ENCODE peak calls at places on chromosomes 3 and 15, in six cellular contexts. R is PC-3, W is fibroblast of lung, S is OCI-LY7, G is K562, A is endothelial cell of umbilical vein. M is an unnamed sample.

GRCh38 chr15:74316116-74316515 is 51.3 kb downstream of the CYP11A1 start:
- DNase-seq in R (no peak), W (no peak), S (no peak), G (no peak), A (no peak), M (no peak)

GRCh38 chr3:194606941-194607340 is 26.3 kb downstream of the TMEM44 start:
- DNase-seq in R (no peak), W (no peak), S (no peak), G (no peak), A (no peak), M (no peak)

GRCh38 chr15:79524531-79524930 is 92.4 kb downstream of the MINAR1 start:
- DNase-seq in R (no peak), W (no peak), S (no peak), G (no peak), A (no peak), M (no peak)

GRCh38 chr3:109478614-109479013 is 141.3 kb upstream of the DPPA4 start:
- DNase-seq in R (no peak), W (no peak), S (no peak), G (no peak), A (no peak), M (no peak)

GRCh38 chr3:42547401-42547945 is 34.3 kb downstream of the SEC22C start:
- DNase-seq in R (peak; percentile 76), W (peak; percentile 54), S (peak; percentile 58), G (peak; percentile 84), A (peak; percentile 57), M (peak; percentile 56)

GRCh38 chr3:144369151-144369879 is 397.7 kb downstream of the DIPK2A start:
- DNase-seq in R (no peak), W (no peak), S (no peak), G (no peak), A (no peak), M (no peak)

GRCh38 chr3:146589899-146590508 is 15.1 kb downstream of the PLSCR5 start:
- DNase-seq in R (peak; percentile 73), W (peak; percentile 72), S (peak; percentile 26), G (peak; percentile 13), A (peak; percentile 67), M (peak; percentile 40)

GRCh38 chr3:159785276-159785675 is 203.4 kb upstream of the IL12A start:
- DNase-seq in R (peak; percentile 91), W (peak; percentile 67), S (no peak), G (no peak), A (peak; percentile 74), M (no peak)

GRCh38 chr15:69780981-69781380 is 316.7 kb downstream of the TLE3 start:
- DNase-seq in R (no peak), W (no peak), S (no peak), G (no peak), A (no peak), M (no peak)

GRCh38 chr3:194086251-194087075 is 49.5 kb upstream of the HES1 start:
- DNase-seq in R (no peak), W (no peak), S (no peak), G (no peak), A (peak; percentile 84), M (no peak)

GRCh38 chr3:45227131-45227819 is 1.2 kb upstream of the TMEM158 start:
- DNase-seq in R (no peak), W (no peak), S (no peak), G (peak; percentile 36), A (no peak), M (peak; percentile 21)

GRCh38 chr15:46879067-46879770 is 838.1 kb upstream of the SEMA6D start:
- DNase-seq in R (no peak), W (no peak), S (no peak), G (no peak), A (no peak), M (no peak)

GRCh38 chr15:69014454-69014853 is at the start of gene NOX5:
- DNase-seq in R (peak; percentile 67), W (no peak), S (no peak), G (peak; percentile 34), A (no peak), M (no peak)

GRCh38 chr3:34268032-34268760 is 469.8 kb downstream of the PDCD6IP start:
- DNase-seq in R (no peak), W (no peak), S (no peak), G (peak; percentile 28), A (no peak), M (no peak)

GRCh38 chr3:127589600-127590281 is 792 bp downstream of the TPRA1 start:
- DNase-seq in R (peak; percentile 19), W (no peak), S (peak; percentile 29), G (peak; percentile 20), A (peak; percentile 27), M (peak; percentile 24)

GRCh38 chr3:31226331-31226730 is 306.4 kb upstream of the STT3B start:
- DNase-seq in R (no peak), W (no peak), S (peak; percentile 94), G (no peak), A (peak; percentile 53), M (peak; percentile 93)

GRCh38 chr3:13539285-13539625 is 9.7 kb upstream of the FBLN2 start:
- DNase-seq in R (peak; percentile 80), W (peak; percentile 38), S (no peak), G (no peak), A (no peak), M (no peak)

GRCh38 chr3:180626844-180627243 is 24.9 kb downstream of the TTC14 start:
- DNase-seq in R (no peak), W (no peak), S (no peak), G (no peak), A (no peak), M (no peak)

GRCh38 chr3:85270488-85270887 is 311.7 kb downstream of the CADM2 start:
- DNase-seq in R (peak; percentile 51), W (no peak), S (no peak), G (no peak), A (no peak), M (no peak)

GRCh38 chr3:191985691-191986090 is 524.7 kb downstream of the PYDC2 start:
- DNase-seq in R (peak; percentile 4), W (no peak), S (no peak), G (no peak), A (peak; percentile 19), M (no peak)

GRCh38 chr3:12886106-12886679 is 44.8 kb upstream of the RPL32 start:
- DNase-seq in R (no peak), W (no peak), S (peak; percentile 54), G (no peak), A (no peak), M (peak; percentile 18)

GRCh38 chr15:34154725-34155204 is 52.9 kb downstream of the PGBD4 start:
- DNase-seq in R (peak; percentile 77), W (no peak), S (peak; percentile 7), G (no peak), A (no peak), M (no peak)

GRCh38 chr3:55454611-55455010 is 32.5 kb downstream of the WNT5A start:
- DNase-seq in R (no peak), W (no peak), S (no peak), G (no peak), A (no peak), M (no peak)

GRCh38 chr3:127693336-127693843 is 20.6 kb downstream of the ABTB1 start:
- DNase-seq in R (no peak), W (no peak), S (no peak), G (no peak), A (no peak), M (no peak)

GRCh38 chr3:68705695-68706429 is 226.5 kb downstream of the TAFA4 start:
- DNase-seq in R (no peak), W (no peak), S (no peak), G (no peak), A (no peak), M (no peak)

GRCh38 chr15:29063646-29064045 is 177.9 kb downstream of the APBA2 start:
- DNase-seq in R (no peak), W (no peak), S (no peak), G (no peak), A (no peak), M (no peak)

GRCh38 chr3:126101521-126101982 is 17.6 kb upstream of the SLC41A3 start:
- DNase-seq in R (no peak), W (no peak), S (no peak), G (no peak), A (peak; percentile 66), M (no peak)

GRCh38 chr3:107063351-107063750 is 313.9 kb upstream of the CCDC54 start:
- DNase-seq in R (peak; percentile 55), W (no peak), S (no peak), G (no peak), A (no peak), M (no peak)

GRCh38 chr3:33360136-33360825 is 79.9 kb downstream of the UBP1 start:
- DNase-seq in R (peak; percentile 95), W (peak; percentile 34), S (no peak), G (no peak), A (peak; percentile 63), M (no peak)

GRCh38 chr3:147038456-147038855 is 367.9 kb downstream of the ZIC4 start:
- DNase-seq in R (no peak), W (no peak), S (no peak), G (no peak), A (no peak), M (no peak)

GRCh38 chr15:88621789-88622604 is 857 bp downstream of the AEN start:
- DNase-seq in R (peak; percentile 62), W (peak; percentile 51), S (peak; percentile 65), G (no peak), A (peak; percentile 40), M (peak; percentile 48)

GRCh38 chr3:99965681-99966408 is 148.2 kb downstream of the CMSS1 start:
- DNase-seq in R (no peak), W (no peak), S (no peak), G (no peak), A (no peak), M (no peak)
- H3K79me2 ChIP-seq in R (no peaks in the 10 kb centered on the region), W (no peaks in the 10 kb centered on the region), S (no peaks in the 10 kb centered on the region), G (no peaks in the 10 kb centered on the region), A (no peaks in the 10 kb centered on the region), M (no peaks in the 10 kb centered on the region)

GRCh38 chr15:66716668-66717025 is 14.6 kb downstream of the SMAD6 start:
- DNase-seq in R (no peak), W (no peak), S (no peak), G (no peak), A (no peak), M (no peak)
- H3K79me2 ChIP-seq in R (peaks cover 4% of the 10 kb centered on the region), W (no peaks in the 10 kb centered on the region), S (peaks cover 4% of the 10 kb centered on the region), G (peaks cover 32% of the 10 kb centered on the region), A (peaks cover 13% of the 10 kb centered on the region), M (peaks cover 27% of the 10 kb centered on the region)

GRCh38 chr15:59322056-59322755 is 50.5 kb downstream of the MYO1E start:
- DNase-seq in R (no peak), W (no peak), S (no peak), G (no peak), A (no peak), M (no peak)
- H3K79me2 ChIP-seq in R (peaks cover 79% of the 10 kb centered on the region), W (peaks cover 41% of the 10 kb centered on the region), S (no peaks in the 10 kb centered on the region), G (no peaks in the 10 kb centered on the region), A (peaks cover 49% of the 10 kb centered on the region), M (no peaks in the 10 kb centered on the region)

GRCh38 chr15:91855241-91855640 is 1.7 kb downstream of the SLCO3A1 start:
- DNase-seq in R (no peak), W (no peak), S (peak; percentile 33), G (no peak), A (no peak), M (no peak)

GRCh38 chr15:91860498-91860897 is 7.0 kb downstream of the SLCO3A1 start:
- DNase-seq in R (no peak), W (no peak), S (no peak), G (no peak), A (no peak), M (no peak)

GRCh38 chr15:91857224-91857585 is 3.7 kb downstream of the SLCO3A1 start:
- DNase-seq in R (no peak), W (no peak), S (peak; percentile 61), G (no peak), A (no peak), M (no peak)

GRCh38 chr15:91855684-91856553 is 2.4 kb downstream of the SLCO3A1 start:
- DNase-seq in R (peak; percentile 43), W (no peak), S (peak; percentile 79), G (peak; percentile 15), A (no peak), M (no peak)

GRCh38 chr15:91857772-91858171 is 4.3 kb downstream of the SLCO3A1 start:
- DNase-seq in R (no peak), W (no peak), S (peak; percentile 80), G (no peak), A (no peak), M (no peak)
- H3K79me2 ChIP-seq in R (no peaks in the 10 kb centered on the region), W (peaks cover 1% of the 10 kb centered on the region), S (peaks cover 80% of the 10 kb centered on the region), G (no peaks in the 10 kb centered on the region), A (no peaks in the 10 kb centered on the region), M (no peaks in the 10 kb centered on the region)